ENCODE peak calls at places on chromosomes 2 and 18, in four cellular contexts. I, S, L and J are unnamed samples.

GRCh38 chr2:234378440-234378839 is 118.4 kb downstream of the ARL4C start:
- DNase-seq in S (no peak), I (no peak), L (peak), J (no peak)

GRCh38 chr2:30566675-30567074 is 119.6 kb downstream of the LCLAT1 start:
- DNase-seq in S (no peak), I (no peak), L (no peak), J (no peak)

GRCh38 chr2:234981197-234982095 is 29.6 kb downstream of the SH3BP4 start:
- DNase-seq in L (peak), I (no peak), S (peak), J (peak)

GRCh38 chr2:109084341-109084740 is 44.7 kb upstream of the SH3RF3 start:
- DNase-seq in L (no peak), S (no peak), I (no peak), J (no peak)

GRCh38 chr2:238515411-238515810 is 88.7 kb downstream of the ASB1 start:
- DNase-seq in I (no peak), L (no peak), S (no peak), J (no peak)

GRCh38 chr2:3045318-3045921 is 332.2 kb downstream of the EIPR1 start:
- DNase-seq in S (no peak), L (no peak), I (no peak), J (no peak)

GRCh38 chr2:158969717-158970521 is 1.5 kb downstream of the TANC1 start:
- DNase-seq in L (no peak), S (no peak), I (no peak), J (peak)

GRCh38 chr2:20184067-20184938 is 40.6 kb downstream of the SDC1 start:
- DNase-seq in S (no peak), I (no peak), L (peak), J (peak)

GRCh38 chr2:165469417-165469816 is at the start of gene CSRNP3:
- DNase-seq in S (no peak), L (peak), I (no peak), J (peak)

GRCh38 chr2:48339451-48339850 is 190.5 kb upstream of the STON1 start:
- DNase-seq in S (no peak), L (peak), I (no peak), J (peak)

GRCh38 chr2:99600929-99601680 is 111.3 kb upstream of the REV1 start:
- DNase-seq in S (no peak), I (no peak), L (no peak), J (no peak)

GRCh38 chr2:192128655-192129054 is 66.1 kb downstream of the TMEFF2 start:
- DNase-seq in I (no peak), L (no peak), S (no peak), J (no peak)

GRCh38 chr2:54332386-54332785 is 76.4 kb upstream of the TSPYL6 start:
- DNase-seq in I (no peak), L (peak), S (no peak), J (peak)

GRCh38 chr18:2494921-2495320 is 76.4 kb downstream of the METTL4 start:
- DNase-seq in S (no peak), L (no peak), I (no peak), J (no peak)

GRCh38 chr2:113851640-113852039 is 38.2 kb upstream of the ACTR3 start:
- DNase-seq in L (no peak), S (no peak), I (no peak), J (no peak)

GRCh38 chr2:235113854-235114253 is 162.0 kb downstream of the SH3BP4 start:
- DNase-seq in I (no peak), S (no peak), L (no peak), J (no peak)

GRCh38 chr2:58484629-58485028 is 243.5 kb upstream of the FANCL start:
- DNase-seq in S (no peak), I (no peak), L (no peak), J (no peak)

GRCh38 chr2:181305151-181306123 is 151.7 kb upstream of the ITGA4 start:
- DNase-seq in S (no peak), I (no peak), L (no peak), J (no peak)

GRCh38 chr2:239826786-239827510 is 198.2 kb downstream of the NDUFA10 start:
- DNase-seq in I (no peak), L (no peak), S (no peak), J (no peak)

GRCh38 chr2:118221952-118222594 is 133.8 kb downstream of the INSIG2 start:
- DNase-seq in S (peak), L (peak), I (no peak), J (peak)

GRCh38 chr18:40019797-40020392 is 1935.1 kb upstream of the PIK3C3 start:
- DNase-seq in I (no peak), L (no peak), S (no peak), J (no peak)

GRCh38 chr18:76428396-76429261 is 66.4 kb downstream of the ZNF516 start:
- DNase-seq in S (no peak), L (no peak), I (no peak), J (peak)